ENCODE peak calls at places on chromosomes 5 and 9, in six cellular contexts. L, N, G, P, A and X are unnamed samples.

GRCh38 chr9:2859776-2860379 is 16.0 kb upstream of the PUM3 start:
- DNase-seq in P (peak; percentile 61), A (peak; percentile 63), G (no peak), L (peak; percentile 65), N (peak; percentile 9), X (peak; percentile 18)

GRCh38 chr5:113118765-113119164 is 142.2 kb downstream of the DCP2 start:
- DNase-seq in L (no peak), A (no peak), G (no peak), N (no peak), P (no peak), X (no peak)

GRCh38 chr9:96141666-96142065 is 160.3 kb downstream of the HSD17B3 start:
- DNase-seq in L (no peak), A (no peak), P (no peak), N (no peak), G (no peak), X (no peak)

GRCh38 chr9:87594662-87595061 is 97.0 kb downstream of the DAPK1 start:
- DNase-seq in L (peak; percentile 31), N (no peak), P (no peak), G (no peak), A (no peak), X (no peak)

GRCh38 chr9:13688223-13688989 is 408.9 kb upstream of the MPDZ start:
- DNase-seq in L (no peak), N (no peak), G (no peak), A (no peak), P (no peak), X (no peak)

GRCh38 chr9:80811003-80811402 is 878.3 kb downstream of the TLE1 start:
- DNase-seq in G (no peak), L (no peak), A (no peak), N (no peak), P (no peak), X (no peak)

GRCh38 chr9:136670571-136671253 is 8.0 kb downstream of the EGFL7 start:
- DNase-seq in N (no peak), A (no peak), P (no peak), G (no peak), L (no peak), X (no peak)

GRCh38 chr9:15670884-15671283 is 118.0 kb downstream of the CCDC171 start:
- DNase-seq in A (no peak), P (no peak), G (peak; percentile 11), L (no peak), N (no peak), X (no peak)

GRCh38 chr5:145680169-145680568 is 155.0 kb downstream of the PRELID2 start:
- DNase-seq in N (no peak), A (no peak), G (no peak), P (no peak), L (no peak), X (no peak)

GRCh38 chr5:94983861-94984535 is 300.9 kb downstream of the MCTP1 start:
- DNase-seq in N (no peak), A (no peak), P (no peak), G (no peak), L (no peak), X (no peak)

GRCh38 chr5:138438724-138439536 is at the start of gene REEP2:
- DNase-seq in P (no peak), A (peak; percentile 25), L (peak; percentile 55), N (peak; percentile 78), G (no peak), X (no peak)

DNA sequence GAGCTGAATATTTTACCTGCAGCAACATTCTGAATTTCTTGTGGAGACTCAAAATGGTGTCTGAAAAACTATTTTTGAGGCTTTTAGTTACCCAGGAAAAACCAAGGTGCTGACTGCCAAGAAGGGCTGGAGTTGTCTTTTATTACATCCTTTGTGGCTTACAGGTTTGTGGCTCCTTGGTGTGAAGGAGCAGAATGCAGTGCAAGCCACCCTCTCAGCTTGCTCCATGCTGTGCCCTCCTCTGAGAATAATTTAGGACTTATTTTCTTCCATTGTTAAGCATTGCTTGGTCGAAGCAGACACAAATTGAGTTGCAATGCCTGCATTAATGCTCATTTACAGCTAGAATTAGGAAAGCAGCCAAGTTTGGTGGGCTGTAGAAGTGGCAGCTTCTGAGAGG is 272.1 kb downstream of the KIF4B start:
- DNase-seq in N (no peak), G (no peak), L (no peak), P (no peak), A (no peak), X (no peak)
- TF ChIP-seq POLR2AphosphoS5 in N (no peak), G (no peak), L (no peak), P (no peak), A (no peak), X (no peak)

GRCh38 chr5:172148381-172148780 is 39.6 kb downstream of the STK10 start:
- DNase-seq in G (no peak), A (no peak), L (no peak), N (no peak), P (no peak), X (no peak)

GRCh38 chr5:172146748-172147092 is 41.3 kb downstream of the STK10 start:
- DNase-seq in L (no peak), P (no peak), G (no peak), N (no peak), A (no peak), X (no peak)

GRCh38 chr5:172145870-172146747 is 41.9 kb downstream of the STK10 start:
- DNase-seq in G (no peak), L (no peak), A (peak; percentile 41), N (no peak), P (no peak), X (no peak)

GRCh38 chr5:172149073-172149472 is 39.0 kb downstream of the STK10 start:
- DNase-seq in N (no peak), L (no peak), P (no peak), A (no peak), G (no peak), X (no peak)

GRCh38 chr5:172147857-172148256 is 40.2 kb downstream of the STK10 start:
- DNase-seq in A (peak; percentile 56), L (no peak), N (no peak), G (no peak), P (no peak), X (no peak)
- TF ChIP-seq POLR2AphosphoS5 in A (peak; percentile 18), L (no peak), N (no peak), G (no peak), P (no peak), X (no peak)

GRCh38 chr5:15835514-15835913 is 335.5 kb downstream of the FBXL7 start:
- DNase-seq in N (no peak), L (no peak), P (no peak), G (no peak), A (no peak), X (no peak)

GRCh38 chr5:15833365-15833764 is 333.4 kb downstream of the FBXL7 start:
- DNase-seq in G (no peak), N (no peak), P (no peak), A (no peak), L (no peak), X (no peak)

GRCh38 chr5:15837584-15838289 is 337.8 kb downstream of the FBXL7 start:
- DNase-seq in P (no peak), L (no peak), A (no peak), N (no peak), G (no peak), X (no peak)

GRCh38 chr5:15831408-15831807 is 331.4 kb downstream of the FBXL7 start:
- DNase-seq in L (no peak), N (no peak), G (no peak), A (no peak), P (no peak), X (no peak)

DNA sequence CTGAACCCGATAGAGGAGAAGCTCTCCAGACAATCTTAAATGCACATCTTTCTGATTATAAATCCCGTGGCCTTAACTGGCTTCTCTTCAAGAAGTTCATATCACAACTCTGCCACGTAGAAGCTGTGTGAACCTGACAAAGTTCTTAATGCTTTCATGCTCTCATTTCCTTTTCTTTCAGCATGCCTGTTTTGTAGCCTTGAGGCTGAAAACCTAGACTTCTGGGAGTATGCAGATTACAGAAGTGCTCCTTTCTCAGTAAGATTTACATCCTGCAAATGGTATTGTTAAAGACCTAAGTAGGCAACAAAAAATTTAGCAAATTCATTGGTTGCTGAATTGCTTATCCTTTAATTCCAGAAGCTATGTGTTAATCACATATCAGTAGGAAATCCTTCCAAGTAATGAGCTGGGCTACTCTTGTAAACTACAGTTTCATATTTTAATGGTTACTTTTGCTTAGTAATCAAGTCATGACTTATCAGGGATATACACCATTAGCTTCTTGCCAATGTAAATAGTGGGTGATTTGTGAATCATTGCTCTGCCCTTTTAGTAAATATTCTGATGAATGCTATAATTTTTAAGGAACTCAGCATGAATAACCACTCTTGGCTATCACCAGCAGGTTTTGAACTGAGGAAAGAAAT is 334.7 kb downstream of the FBXL7 start:
- DNase-seq in N (no peak), P (no peak), A (no peak), G (no peak), L (no peak), X (peak; percentile 65)
- TF ChIP-seq POLR2AphosphoS5 in N (no peak), P (no peak), A (no peak), G (no peak), L (peak; percentile 68), X (no peak)

DNA sequence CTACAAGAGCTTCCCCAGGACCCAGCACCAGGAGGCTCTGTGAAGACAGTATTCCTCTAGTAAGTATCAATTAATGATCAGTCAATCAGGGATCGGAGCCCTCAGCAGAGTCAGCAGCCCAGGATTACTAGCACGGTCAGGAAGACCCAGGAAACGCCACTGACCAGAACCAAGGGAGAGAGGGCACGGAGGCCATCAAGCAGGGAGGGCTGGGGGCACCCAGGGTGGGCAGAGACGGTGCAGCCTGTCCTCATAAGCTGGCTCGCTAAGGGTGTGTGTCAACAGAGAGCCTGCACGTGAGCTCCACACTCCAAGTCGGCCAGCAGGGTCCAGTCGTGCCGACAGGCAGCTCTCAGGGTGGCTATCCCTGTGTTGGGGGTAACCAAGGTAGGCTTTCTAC is 29.0 kb downstream of the VAV2 start:
- DNase-seq in A (no peak), N (no peak), G (no peak), P (no peak), L (no peak), X (no peak)
- TF ChIP-seq POLR2AphosphoS5 in A (no peak), N (no peak), G (no peak), P (no peak), L (no peak), X (no peak)

GRCh38 chr5:142864293-142865260 is 94.4 kb downstream of the ARHGAP26 start:
- DNase-seq in N (no peak), G (no peak), P (no peak), L (peak; percentile 87), A (peak; percentile 63), X (no peak)

GRCh38 chr5:142862585-142862984 is 92.4 kb downstream of the ARHGAP26 start:
- DNase-seq in L (no peak), P (no peak), A (no peak), G (no peak), N (no peak), X (no peak)

GRCh38 chr5:142865631-142866030 is 95.5 kb downstream of the ARHGAP26 start:
- DNase-seq in N (no peak), L (no peak), P (no peak), A (no peak), G (no peak), X (no peak)

GRCh38 chr5:142861011-142861410 is 90.8 kb downstream of the ARHGAP26 start:
- DNase-seq in N (no peak), P (no peak), A (no peak), L (no peak), G (no peak), X (no peak)

DNA sequence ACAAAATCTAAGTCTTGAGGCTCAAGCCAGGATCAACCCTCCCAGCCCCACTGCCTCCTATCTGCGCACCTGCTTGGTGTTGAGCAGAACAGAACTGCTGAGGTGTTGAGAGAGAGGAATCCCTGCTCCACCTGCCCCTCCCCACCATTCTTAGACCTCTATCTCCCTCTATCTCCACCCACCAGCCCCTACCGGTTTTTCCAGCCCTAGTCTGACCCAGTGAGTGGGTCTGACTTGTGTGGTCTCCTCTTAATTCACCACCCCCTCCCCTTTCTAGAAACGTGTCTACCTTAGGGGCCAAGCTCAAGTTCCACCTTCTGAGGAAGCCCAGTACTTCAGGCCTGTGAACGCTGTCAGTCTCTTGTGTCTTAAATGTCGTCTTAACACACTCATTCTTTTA is 93.7 kb downstream of the ARHGAP26 start:
- DNase-seq in A (no peak), N (no peak), G (no peak), L (no peak), P (no peak), X (no peak)
- TF ChIP-seq POLR2AphosphoS5 in A (no peak), N (no peak), G (no peak), L (no peak), P (no peak), X (no peak)